ENCODE peak calls at places on chromosomes 11 and 22, in five cellular contexts. U is HT1080, O is AG10803, B is iris pigment epithelial cell, I is astrocyte of the cerebellum. J is an unnamed sample.

GRCh38 chr11:122494171-122494570 is 161.4 kb upstream of the UBASH3B start:
- DNase-seq in O (peak; percentile 43), U (no peak), I (no peak), B (no peak), J (no peak)

GRCh38 chr11:69504576-69505420 is 23.3 kb downstream of the LINC01488 start:
- DNase-seq in I (no peak), B (no peak), U (no peak), O (no peak), J (no peak)

GRCh38 chr11:131064373-131064991 is 148.2 kb upstream of the SNX19 start:
- DNase-seq in U (peak; percentile 72), B (peak; percentile 59), O (peak; percentile 61), I (peak; percentile 51), J (peak; percentile 85)

GRCh38 chr11:416757-417621 is 2.2 kb upstream of the SIGIRR start:
- DNase-seq in U (no peak), O (peak; percentile 16), B (peak; percentile 29), I (no peak), J (no peak)

GRCh38 chr22:37079668-37080171 is 28.2 kb downstream of the KCTD17 start:
- DNase-seq in O (peak; percentile 4), B (peak; percentile 62), U (no peak), I (no peak), J (no peak)

GRCh38 chr11:18699269-18699596 is 654 bp downstream of the TMEM86A start:
- DNase-seq in O (no peak), B (no peak), I (no peak), U (no peak), J (no peak)

GRCh38 chr11:120137611-120138521 is at the start of gene TRIM29:
- DNase-seq in O (no peak), I (no peak), U (no peak), B (no peak), J (no peak)

GRCh38 chr11:32526715-32527114 is 56.9 kb upstream of the EIF3M start:
- DNase-seq in O (no peak), B (no peak), U (no peak), I (no peak), J (no peak)

GRCh38 chr11:119181677-119182412 is 3.4 kb upstream of the NHERF4 start:
- DNase-seq in U (no peak), O (no peak), B (no peak), I (no peak), J (no peak)

GRCh38 chr11:45361551-45361950 is 75.4 kb upstream of the SYT13 start:
- DNase-seq in I (no peak), U (no peak), B (no peak), O (no peak), J (no peak)

GRCh38 chr11:15101072-15101701 is 13.5 kb upstream of the INSC start:
- DNase-seq in U (peak; percentile 77), I (peak; percentile 57), B (peak; percentile 72), O (peak; percentile 70), J (peak; percentile 87)

GRCh38 chr22:50722716-50723428 is 15.1 kb upstream of the ACR start:
- DNase-seq in U (no peak), I (no peak), B (no peak), O (no peak), J (no peak)

GRCh38 chr11:119721129-119722120 is 7.6 kb downstream of the NECTIN1 start:
- DNase-seq in I (no peak), B (no peak), O (peak; percentile 36), U (peak; percentile 90), J (no peak)

GRCh38 chr11:131824766-131825165 is 454.4 kb downstream of the NTM start:
- DNase-seq in I (no peak), B (peak; percentile 82), O (peak; percentile 80), U (no peak), J (no peak)

GRCh38 chr11:3823303-3823702 is 14.9 kb downstream of the PGAP2 start:
- DNase-seq in B (peak; percentile 89), I (peak; percentile 55), O (peak; percentile 79), U (peak; percentile 74), J (no peak)

GRCh38 chr11:118820412-118821357 is 29.7 kb upstream of the DDX6 start:
- DNase-seq in O (peak; percentile 0), B (no peak), U (no peak), I (peak; percentile 18), J (peak; percentile 76)